ENCODE peak calls at places on chromosomes 3 and 15, in four cellular contexts. One of them, this sample, is unnamed.

GRCh38 chr3:99128740-99129505 is 227.4 kb upstream of the DCBLD2 start:
- DNase-seq in esophagus squamous epithelium: no peak
- DNase-seq in fibroblast of lung: peak
- DNase-seq in left ventricle myocardium inferior: no peak
- DNase-seq in this sample: no peak

GRCh38 chr3:37029516-37030163 is 36.3 kb downstream of the MLH1 start:
- DNase-seq in left ventricle myocardium inferior: no peak
- DNase-seq in esophagus squamous epithelium: no peak
- DNase-seq in fibroblast of lung: no peak
- DNase-seq in this sample: no peak

GRCh38 chr15:86155551-86155950 is 75.9 kb downstream of the AGBL1 start:
- DNase-seq in esophagus squamous epithelium: no peak
- DNase-seq in fibroblast of lung: no peak
- DNase-seq in left ventricle myocardium inferior: no peak
- DNase-seq in this sample: no peak

GRCh38 chr3:171328419-171329082 is 131.7 kb downstream of the TNIK start:
- DNase-seq in fibroblast of lung: peak
- DNase-seq in left ventricle myocardium inferior: no peak
- DNase-seq in esophagus squamous epithelium: no peak
- DNase-seq in this sample: no peak

GRCh38 chr3:149784064-149784704 is 8.2 kb downstream of the ANKUB1 start:
- DNase-seq in left ventricle myocardium inferior: no peak
- DNase-seq in fibroblast of lung: no peak
- DNase-seq in esophagus squamous epithelium: no peak
- DNase-seq in this sample: peak

GRCh38 chr3:14368885-14369284 is 33.5 kb upstream of the SLC6A6 start:
- DNase-seq in fibroblast of lung: no peak
- DNase-seq in left ventricle myocardium inferior: no peak
- DNase-seq in esophagus squamous epithelium: no peak
- DNase-seq in this sample: no peak

GRCh38 chr3:66956740-66957139 is 41.4 kb upstream of the KBTBD8 start:
- DNase-seq in left ventricle myocardium inferior: no peak
- DNase-seq in esophagus squamous epithelium: no peak
- DNase-seq in fibroblast of lung: no peak
- DNase-seq in this sample: no peak

GRCh38 chr15:68497206-68497910 is 65.4 kb upstream of the ITGA11 start:
- DNase-seq in fibroblast of lung: no peak
- DNase-seq in left ventricle myocardium inferior: no peak
- DNase-seq in esophagus squamous epithelium: no peak
- DNase-seq in this sample: no peak

GRCh38 chr15:22844421-22845288 is 6.2 kb downstream of the NIPA2 start:
- DNase-seq in esophagus squamous epithelium: no peak
- DNase-seq in fibroblast of lung: no peak
- DNase-seq in left ventricle myocardium inferior: no peak
- DNase-seq in this sample: no peak

GRCh38 chr15:65979316-65979715 is 110.0 kb downstream of the RAB11A start:
- DNase-seq in fibroblast of lung: no peak
- DNase-seq in esophagus squamous epithelium: no peak
- DNase-seq in left ventricle myocardium inferior: no peak
- DNase-seq in this sample: peak

GRCh38 chr15:66482539-66482938 is 15.0 kb downstream of the SNAPC5 start:
- DNase-seq in left ventricle myocardium inferior: no peak
- DNase-seq in fibroblast of lung: no peak
- DNase-seq in esophagus squamous epithelium: no peak
- DNase-seq in this sample: peak

GRCh38 chr3:11642455-11643162 is 1.1 kb downstream of the VGLL4 start:
- DNase-seq in esophagus squamous epithelium: no peak
- DNase-seq in left ventricle myocardium inferior: peak
- DNase-seq in fibroblast of lung: peak
- DNase-seq in this sample: peak

GRCh38 chr3:43695443-43695842 is 4.7 kb downstream of the ABHD5 start:
- DNase-seq in esophagus squamous epithelium: no peak
- DNase-seq in fibroblast of lung: peak
- DNase-seq in left ventricle myocardium inferior: no peak
- DNase-seq in this sample: no peak

GRCh38 chr15:51198701-51199253 is 104.1 kb upstream of the TNFAIP8L3 start:
- DNase-seq in esophagus squamous epithelium: no peak
- DNase-seq in left ventricle myocardium inferior: no peak
- DNase-seq in fibroblast of lung: peak
- DNase-seq in this sample: no peak

GRCh38 chr3:153621988-153622387 is 460.0 kb downstream of the RAP2B start:
- DNase-seq in fibroblast of lung: no peak
- DNase-seq in left ventricle myocardium inferior: no peak
- DNase-seq in esophagus squamous epithelium: no peak
- DNase-seq in this sample: no peak

GRCh38 chr3:49689046-49689886 is at the start of the genes MST1 and RNF123:
- DNase-seq in fibroblast of lung: peak
- DNase-seq in left ventricle myocardium inferior: peak
- DNase-seq in esophagus squamous epithelium: no peak
- DNase-seq in this sample: peak

GRCh38 chr3:426056-426455 is 229.5 kb downstream of the CHL1 start:
- DNase-seq in esophagus squamous epithelium: no peak
- DNase-seq in fibroblast of lung: no peak
- DNase-seq in left ventricle myocardium inferior: no peak
- DNase-seq in this sample: no peak

GRCh38 chr3:23567917-23568316 is 237.8 kb upstream of the UBE2E1 start:
- DNase-seq in fibroblast of lung: peak
- DNase-seq in esophagus squamous epithelium: no peak
- DNase-seq in left ventricle myocardium inferior: no peak
- DNase-seq in this sample: peak

GRCh38 chr3:32245200-32245599 is 6.7 kb downstream of the CMTM8 start:
- DNase-seq in esophagus squamous epithelium: no peak
- DNase-seq in left ventricle myocardium inferior: no peak
- DNase-seq in fibroblast of lung: no peak
- DNase-seq in this sample: no peak

GRCh38 chr3:94928921-94929320 is 866.1 kb downstream of the NSUN3 start:
- DNase-seq in left ventricle myocardium inferior: no peak
- DNase-seq in esophagus squamous epithelium: no peak
- DNase-seq in fibroblast of lung: peak
- DNase-seq in this sample: no peak

GRCh38 chr15:52234596-52235541 is 43.7 kb upstream of the GNB5 start:
- DNase-seq in fibroblast of lung: no peak
- DNase-seq in left ventricle myocardium inferior: no peak
- DNase-seq in esophagus squamous epithelium: no peak
- DNase-seq in this sample: no peak

GRCh38 chr3:80338366-80338765 is 570.6 kb upstream of the ROBO1 start:
- DNase-seq in fibroblast of lung: peak
- DNase-seq in left ventricle myocardium inferior: no peak
- DNase-seq in esophagus squamous epithelium: no peak
- DNase-seq in this sample: no peak

GRCh38 chr3:14352002-14352627 is 50.3 kb upstream of the SLC6A6 start:
- DNase-seq in fibroblast of lung: peak
- DNase-seq in left ventricle myocardium inferior: no peak
- DNase-seq in esophagus squamous epithelium: no peak
- DNase-seq in this sample: no peak

GRCh38 chr15:66024998-66025397 is 155.7 kb downstream of the RAB11A start:
- DNase-seq in fibroblast of lung: no peak
- DNase-seq in esophagus squamous epithelium: no peak
- DNase-seq in left ventricle myocardium inferior: no peak
- DNase-seq in this sample: no peak

GRCh38 chr3:152574461-152575079 is 260.4 kb upstream of the P2RY1 start:
- DNase-seq in fibroblast of lung: peak
- DNase-seq in esophagus squamous epithelium: no peak
- DNase-seq in left ventricle myocardium inferior: peak
- DNase-seq in this sample: peak

GRCh38 chr3:106206165-106206564 is 337.4 kb upstream of the CBLB start:
- DNase-seq in fibroblast of lung: peak
- DNase-seq in esophagus squamous epithelium: no peak
- DNase-seq in left ventricle myocardium inferior: no peak
- DNase-seq in this sample: no peak

GRCh38 chr15:27894645-27895044 is 204.5 kb downstream of the OCA2 start:
- DNase-seq in esophagus squamous epithelium: no peak
- DNase-seq in fibroblast of lung: no peak
- DNase-seq in left ventricle myocardium inferior: no peak
- DNase-seq in this sample: no peak

GRCh38 chr3:38084969-38085942 is 46.2 kb downstream of the DLEC1 start:
- DNase-seq in left ventricle myocardium inferior: no peak
- DNase-seq in esophagus squamous epithelium: no peak
- DNase-seq in fibroblast of lung: no peak
- DNase-seq in this sample: no peak

GRCh38 chr3:166527325-166527724 is 690.1 kb upstream of the BCHE start:
- DNase-seq in esophagus squamous epithelium: no peak
- DNase-seq in left ventricle myocardium inferior: no peak
- DNase-seq in fibroblast of lung: peak
- DNase-seq in this sample: no peak
- TF ChIP-seq CTCF in esophagus squamous epithelium: no peak
- TF ChIP-seq CTCF in left ventricle myocardium inferior: no peak
- TF ChIP-seq CTCF in fibroblast of lung: no peak
- TF ChIP-seq CTCF in this sample: no peak

GRCh38 chr3:120161902-120162301 is 67.7 kb upstream of the GSK3B start:
- DNase-seq in left ventricle myocardium inferior: no peak
- DNase-seq in fibroblast of lung: no peak
- DNase-seq in esophagus squamous epithelium: no peak
- DNase-seq in this sample: no peak

GRCh38 chr3:120157113-120157512 is 62.9 kb upstream of the GSK3B start:
- DNase-seq in fibroblast of lung: no peak
- DNase-seq in esophagus squamous epithelium: no peak
- DNase-seq in left ventricle myocardium inferior: no peak
- DNase-seq in this sample: no peak

GRCh38 chr3:120157681-120158080 is 63.4 kb upstream of the GSK3B start:
- DNase-seq in esophagus squamous epithelium: no peak
- DNase-seq in left ventricle myocardium inferior: no peak
- DNase-seq in fibroblast of lung: no peak
- DNase-seq in this sample: no peak

GRCh38 chr3:120162400-120162799 is 68.2 kb upstream of the GSK3B start:
- DNase-seq in left ventricle myocardium inferior: no peak
- DNase-seq in esophagus squamous epithelium: no peak
- DNase-seq in fibroblast of lung: no peak
- DNase-seq in this sample: no peak

GRCh38 chr3:120160050-120160449 is 65.8 kb upstream of the GSK3B start:
- DNase-seq in left ventricle myocardium inferior: peak
- DNase-seq in fibroblast of lung: peak
- DNase-seq in esophagus squamous epithelium: peak
- DNase-seq in this sample: peak
- H3K27ac ChIP-seq in left ventricle myocardium inferior: peak
- H3K27ac ChIP-seq in fibroblast of lung: no peak
- H3K27ac ChIP-seq in esophagus squamous epithelium: peak
- H3K27ac ChIP-seq in this sample: no peak

GRCh38 chr3:162166543-162166942 is 669.9 kb downstream of the OTOL1 start:
- DNase-seq in fibroblast of lung: no peak
- DNase-seq in esophagus squamous epithelium: no peak
- DNase-seq in left ventricle myocardium inferior: no peak
- DNase-seq in this sample: no peak

GRCh38 chr3:162170581-162170980 is 674.0 kb downstream of the OTOL1 start:
- DNase-seq in left ventricle myocardium inferior: no peak
- DNase-seq in esophagus squamous epithelium: no peak
- DNase-seq in fibroblast of lung: no peak
- DNase-seq in this sample: no peak

GRCh38 chr3:162168715-162169114 is 672.1 kb downstream of the OTOL1 start:
- DNase-seq in esophagus squamous epithelium: no peak
- DNase-seq in fibroblast of lung: no peak
- DNase-seq in left ventricle myocardium inferior: no peak
- DNase-seq in this sample: no peak

GRCh38 chr3:162161595-162161994 is 665.0 kb downstream of the OTOL1 start:
- DNase-seq in esophagus squamous epithelium: no peak
- DNase-seq in left ventricle myocardium inferior: no peak
- DNase-seq in fibroblast of lung: no peak
- DNase-seq in this sample: no peak

DNA sequence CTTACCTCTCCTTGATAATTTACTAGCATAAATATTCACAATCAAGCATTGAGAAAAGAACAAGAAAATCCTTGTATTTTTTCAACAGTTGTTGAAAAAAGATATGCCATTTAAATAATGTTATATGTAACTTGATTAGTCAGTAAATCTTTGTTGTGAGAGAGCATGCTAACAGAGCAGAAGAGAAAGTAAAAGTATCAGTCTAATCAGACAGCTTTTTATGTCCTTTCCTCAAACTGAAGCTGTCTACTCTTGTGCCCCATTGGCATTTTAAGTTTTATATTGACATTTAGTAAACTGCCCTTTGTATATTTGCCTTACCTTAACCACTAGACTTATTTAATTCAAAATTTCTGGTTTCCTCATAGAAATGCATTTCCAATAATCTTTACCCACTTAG is 668.7 kb downstream of the OTOL1 start:
- DNase-seq in esophagus squamous epithelium: no peak
- DNase-seq in left ventricle myocardium inferior: no peak
- DNase-seq in fibroblast of lung: no peak
- DNase-seq in this sample: no peak
- H3K4me3 ChIP-seq in esophagus squamous epithelium: no peak
- H3K4me3 ChIP-seq in left ventricle myocardium inferior: no peak
- H3K4me3 ChIP-seq in fibroblast of lung: no peak
- H3K4me3 ChIP-seq in this sample: no peak

DNA sequence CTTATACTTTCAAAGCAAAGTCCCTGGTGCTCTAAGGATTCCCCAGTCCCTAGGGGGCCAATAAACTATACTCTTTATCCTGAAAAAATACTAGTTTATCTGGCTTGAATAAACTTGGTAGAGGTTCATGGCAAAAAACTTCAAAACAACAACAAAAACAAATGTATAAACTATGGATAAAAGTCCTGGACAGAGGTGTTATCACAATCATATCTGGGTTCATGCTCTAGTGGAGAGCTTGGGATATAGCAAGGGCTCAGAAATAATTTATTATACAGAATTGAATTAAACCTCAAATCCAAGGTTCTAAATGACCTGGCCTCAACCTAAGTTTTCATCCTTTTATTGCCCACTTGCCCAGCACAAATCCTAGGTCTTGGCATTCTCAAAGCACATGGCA is 98.6 kb upstream of the TRIM42 start:
- DNase-seq in left ventricle myocardium inferior: no peak
- DNase-seq in fibroblast of lung: no peak
- DNase-seq in esophagus squamous epithelium: no peak
- DNase-seq in this sample: no peak
- TF ChIP-seq CTCF in left ventricle myocardium inferior: no peak
- TF ChIP-seq CTCF in fibroblast of lung: no peak
- TF ChIP-seq CTCF in esophagus squamous epithelium: no peak
- TF ChIP-seq CTCF in this sample: no peak

DNA sequence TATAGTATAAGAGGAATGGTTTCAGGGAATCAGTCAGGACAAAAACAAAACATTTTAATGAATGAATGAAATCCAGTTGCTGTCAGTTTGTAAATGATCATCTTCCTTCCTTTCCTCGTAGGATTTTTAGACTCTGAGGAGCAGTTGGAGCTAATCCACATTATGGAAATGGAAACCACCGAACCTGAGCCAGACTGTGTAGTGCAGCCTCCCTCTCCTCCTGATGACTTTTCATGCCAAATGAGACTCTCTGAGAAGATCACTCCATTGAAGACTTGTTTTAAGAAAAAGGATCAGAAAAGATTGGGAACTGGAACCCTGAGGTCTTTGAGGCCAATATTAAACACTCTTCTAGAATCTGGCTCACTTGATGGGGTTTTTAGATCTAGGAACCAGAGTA is 3.1 kb downstream of the TIPARP start:
- DNase-seq in esophagus squamous epithelium: no peak
- DNase-seq in fibroblast of lung: no peak
- DNase-seq in left ventricle myocardium inferior: no peak
- DNase-seq in this sample: no peak
- H3K27ac ChIP-seq in esophagus squamous epithelium: no peak
- H3K27ac ChIP-seq in fibroblast of lung: peak
- H3K27ac ChIP-seq in left ventricle myocardium inferior: peak
- H3K27ac ChIP-seq in this sample: no peak